ENCODE peak calls at places on chromosomes 6 and 20, in nine cellular contexts. T is HTR-8/SVneo; X is stimulated activated naive B cell treated with anti-CD40 and anti-IgM and Interleukin-4, amounts not matched to agents 10 μg/mL and 1 μg/mL and 100 μg/mL, for 72 hours; J is hypothalamus; V is NB4; S is NCI-H460; F is kidney tubule cell; C is GM13976; Z is EH. K is an unnamed sample.

GRCh38 chr6:31826793-31827285 is 699 bp upstream of the HSPA1B start:
- DNase-seq in C (peak), Z (peak), V (peak), S (peak), J (no peak), T (peak), F (peak), X (no peak), K (peak)

GRCh38 chr6:96394727-96395126 is 126.9 kb upstream of the UFL1 start:
- DNase-seq in V (peak), Z (no peak), J (no peak), X (no peak), C (no peak), F (peak), S (no peak), T (no peak), K (no peak)

GRCh38 chr20:60788070-60788469 is 464.0 kb upstream of the CDH4 start:
- DNase-seq in V (no peak), T (no peak), C (no peak), J (no peak), F (no peak), S (no peak), Z (no peak), X (no peak), K (no peak)

GRCh38 chr6:122268394-122268793 is 131.1 kb upstream of the HSF2 start:
- DNase-seq in T (no peak), S (no peak), V (peak), X (no peak), F (no peak), J (no peak), Z (no peak), C (no peak), K (no peak)

GRCh38 chr6:106134906-106135634 is 48.9 kb downstream of the PRDM1 start:
- DNase-seq in F (peak), C (no peak), S (peak), J (no peak), X (no peak), Z (peak), T (peak), V (no peak), K (peak)

GRCh38 chr6:6614096-6614964 is 25.8 kb downstream of the LY86 start:
- DNase-seq in V (no peak), S (no peak), X (no peak), Z (no peak), J (no peak), F (no peak), T (no peak), C (no peak), K (no peak)

GRCh38 chr6:53326372-53327016 is 22.3 kb downstream of the ELOVL5 start:
- DNase-seq in T (peak), V (peak), C (no peak), S (no peak), J (no peak), X (no peak), Z (peak), F (peak), K (peak)

GRCh38 chr6:155444120-155444917 is 11.3 kb downstream of the NOX3 start:
- DNase-seq in F (peak), X (no peak), T (no peak), V (no peak), Z (peak), C (no peak), S (no peak), J (no peak), K (no peak)

GRCh38 chr20:36532388-36532787 is 8.9 kb upstream of the MYL9 start:
- DNase-seq in Z (no peak), S (no peak), V (no peak), X (no peak), F (no peak), T (no peak), J (no peak), C (no peak), K (no peak)

GRCh38 chr6:83480470-83480869 is 31.9 kb upstream of the PRSS35 start:
- DNase-seq in F (no peak), J (no peak), Z (no peak), X (no peak), T (no peak), C (no peak), V (no peak), S (no peak), K (peak)

GRCh38 chr6:166417285-166417691 is 34.5 kb upstream of the MPC1 start:
- DNase-seq in V (no peak), Z (no peak), F (no peak), X (no peak), J (no peak), T (no peak), C (no peak), S (no peak), K (no peak)

GRCh38 chr6:44489912-44490604 is 102.6 kb downstream of the CDC5L start:
- DNase-seq in F (peak), C (no peak), T (peak), Z (peak), J (no peak), S (peak), V (no peak), X (no peak), K (peak)

GRCh38 chr6:100904316-100904715 is 23.2 kb upstream of the ASCC3 start:
- DNase-seq in X (no peak), J (no peak), S (no peak), T (no peak), C (no peak), F (no peak), V (no peak), Z (no peak), K (no peak)

GRCh38 chr6:42696526-42697267 is 25.7 kb downstream of the PRPH2 start:
- DNase-seq in C (no peak), S (no peak), Z (peak), J (no peak), V (no peak), T (no peak), F (no peak), X (no peak), K (no peak)

GRCh38 chr6:111588366-111588765 is 17.3 kb downstream of the TRAF3IP2 start:
- DNase-seq in T (no peak), Z (no peak), C (no peak), S (no peak), F (no peak), X (no peak), V (no peak), J (no peak), K (no peak)

GRCh38 chr20:37417146-37417856 is 71.4 kb downstream of the SRC start:
- DNase-seq in T (no peak), F (no peak), V (no peak), C (no peak), S (no peak), Z (no peak), J (no peak), X (no peak), K (no peak)

GRCh38 chr6:36378243-36378920 is 9.1 kb downstream of the ETV7 start:
- DNase-seq in X (no peak), S (no peak), T (no peak), J (no peak), F (no peak), Z (no peak), V (no peak), C (peak), K (no peak)

GRCh38 chr6:87656857-87657256 is 45.2 kb downstream of the AKIRIN2 start:
- DNase-seq in J (no peak), Z (peak), F (no peak), V (no peak), C (no peak), T (no peak), S (no peak), X (no peak), K (no peak)

GRCh38 chr6:24931752-24932691 is 3.7 kb downstream of the RIPOR2 start:
- DNase-seq in C (no peak), S (no peak), Z (peak), X (no peak), T (no peak), J (no peak), F (peak), V (no peak), K (no peak)

GRCh38 chr6:143842468-143842901 is 653 bp upstream of the LTV1 start:
- DNase-seq in S (no peak), X (no peak), F (peak), T (no peak), J (no peak), Z (no peak), V (no peak), C (no peak), K (no peak)

GRCh38 chr6:109023348-109023925 is 71.2 kb downstream of the SESN1 start:
- DNase-seq in X (no peak), S (no peak), J (no peak), T (no peak), Z (no peak), V (peak), F (no peak), C (no peak), K (no peak)

GRCh38 chr6:139531148-139531547 is 156.7 kb upstream of the CITED2 start:
- DNase-seq in X (no peak), F (peak), V (no peak), T (no peak), C (no peak), J (no peak), Z (peak), S (no peak), K (no peak)

GRCh38 chr6:31664790-31665500 is at the start of gene GPANK1:
- DNase-seq in F (peak), V (peak), J (peak), X (peak), S (peak), Z (peak), T (peak), C (peak), K (peak)

GRCh38 chr6:68233623-68234022 is 401.5 kb upstream of the ADGRB3 start:
- DNase-seq in Z (no peak), J (no peak), F (peak), X (no peak), C (no peak), T (no peak), V (no peak), S (no peak), K (peak)

GRCh38 chr6:34231566-34232336 is 4.9 kb upstream of the HMGA1 start:
- DNase-seq in J (no peak), V (no peak), S (no peak), Z (no peak), C (no peak), F (no peak), X (no peak), T (no peak), K (no peak)

GRCh38 chr6:147947521-147947920 is 395.1 kb upstream of the SASH1 start:
- DNase-seq in Z (peak), T (no peak), V (no peak), F (no peak), X (no peak), J (no peak), S (no peak), C (no peak), K (no peak)

GRCh38 chr20:62280303-62280702 is 22.5 kb upstream of the ADRM1 start:
- DNase-seq in T (no peak), V (no peak), F (no peak), C (no peak), J (no peak), Z (no peak), X (no peak), S (no peak), K (no peak)

GRCh38 chr6:165081944-165082532 is 227.4 kb downstream of the C6orf118 start:
- DNase-seq in F (no peak), V (no peak), S (no peak), J (no peak), C (no peak), X (no peak), Z (no peak), T (no peak), K (no peak)

GRCh38 chr20:47878601-47879004 is 93.3 kb upstream of the SULF2 start:
- DNase-seq in J (no peak), C (no peak), F (peak), S (no peak), X (no peak), Z (peak), V (no peak), T (no peak), K (no peak)

GRCh38 chr20:49426873-49427272 is 55.6 kb downstream of the KCNB1 start:
- DNase-seq in C (no peak), Z (peak), V (peak), S (no peak), X (no peak), T (no peak), F (no peak), J (no peak), K (peak)

GRCh38 chr6:114739656-114740055 is 396.8 kb upstream of the HS3ST5 start:
- DNase-seq in J (no peak), S (no peak), X (no peak), C (no peak), F (peak), Z (no peak), T (no peak), V (no peak), K (no peak)

GRCh38 chr6:25404693-25405169 is 125.6 kb downstream of the CARMIL1 start:
- DNase-seq in S (no peak), Z (no peak), V (no peak), C (peak), J (no peak), F (peak), X (peak), T (no peak), K (no peak)

GRCh38 chr20:38216201-38216600 is 44.3 kb downstream of the KIAA1755 start:
- DNase-seq in C (no peak), Z (no peak), J (no peak), T (no peak), V (no peak), S (no peak), F (no peak), X (no peak), K (no peak)

GRCh38 chr6:146613947-146614346 is 15.2 kb downstream of the ADGB start:
- DNase-seq in T (no peak), C (no peak), V (no peak), S (no peak), Z (no peak), X (no peak), F (no peak), J (no peak), K (no peak)

GRCh38 chr6:96381246-96381645 is 140.4 kb upstream of the UFL1 start:
- DNase-seq in Z (no peak), C (no peak), T (no peak), S (no peak), X (no peak), J (no peak), V (no peak), F (no peak), K (no peak)

GRCh38 chr6:3741477-3741871 is 10.0 kb downstream of the PXDC1 start:
- DNase-seq in S (no peak), Z (no peak), V (no peak), X (no peak), F (no peak), C (no peak), J (no peak), T (no peak), K (no peak)

GRCh38 chr6:5513393-5513792 is 252.1 kb downstream of the FARS2 start:
- DNase-seq in C (no peak), Z (no peak), F (no peak), X (no peak), V (no peak), J (no peak), T (no peak), S (no peak), K (no peak)

K was measured in RWPE1.